ENCODE peak calls at places on chromosomes 16 and 17, in seven cellular contexts. B, M, X, C, K, U and Q are unnamed samples.

GRCh38 chr16:20987049-20987448 is 86.5 kb downstream of the LYRM1 start:
- DNase-seq in M (no peak), C (no peak), X (no peak), U (no peak), K (no peak), B (no peak), Q (no peak)

GRCh38 chr16:46914556-46915201 is 30.5 kb downstream of the GPT2 start:
- DNase-seq in X (no peak), K (no peak), U (no peak), C (no peak), B (no peak), M (no peak), Q (no peak)

GRCh38 chr17:57235124-57235523 is 21.2 kb upstream of the MSI2 start:
- DNase-seq in U (no peak), M (no peak), B (no peak), X (no peak), K (no peak), C (no peak), Q (no peak)

GRCh38 chr16:12120331-12120981 is 143.9 kb downstream of the SNX29 start:
- DNase-seq in M (no peak), B (peak), X (no peak), U (peak), C (no peak), K (no peak), Q (peak)

GRCh38 chr17:73765824-73766563 is 121.7 kb upstream of the SDK2 start:
- DNase-seq in U (no peak), B (no peak), C (no peak), X (no peak), K (no peak), M (no peak), Q (no peak)

GRCh38 chr17:48441231-48441711 is 11.3 kb upstream of the SKAP1 start:
- DNase-seq in M (peak), X (no peak), K (no peak), U (no peak), C (no peak), B (no peak), Q (no peak)

GRCh38 chr16:72990571-72990970 is 57.4 kb downstream of the ZFHX3 start:
- DNase-seq in C (no peak), B (no peak), X (no peak), U (no peak), M (no peak), K (no peak), Q (no peak)

GRCh38 chr17:45019177-45019711 is 32.2 kb downstream of the DCAKD start:
- DNase-seq in C (peak), K (no peak), M (peak), B (peak), U (peak), X (peak), Q (peak)

GRCh38 chr17:73286863-73287296 is 24.9 kb downstream of the CDC42EP4 start:
- DNase-seq in B (no peak), U (no peak), X (no peak), C (no peak), M (no peak), K (no peak), Q (no peak)

GRCh38 chr16:799948-800833 is at the start of gene GNG13:
- DNase-seq in B (no peak), X (no peak), U (no peak), K (peak), M (no peak), C (no peak), Q (no peak)

GRCh38 chr17:46266656-46267544 is 28.0 kb upstream of the LRRC37A start:
- DNase-seq in U (peak), X (peak), K (peak), M (peak), B (peak), C (peak), Q (peak)

GRCh38 chr17:2179615-2180295 is 123.8 kb downstream of the SMG6 start:
- DNase-seq in X (peak), M (no peak), B (peak), U (peak), K (no peak), C (no peak), Q (peak)

GRCh38 chr16:75079346-75079926 is 37.1 kb downstream of the LDHD start:
- DNase-seq in U (no peak), K (no peak), X (no peak), C (no peak), M (no peak), B (no peak), Q (no peak)